ENCODE peak calls at places on chromosomes 5 and 9, in six cellular contexts. One of them, this sample, is unnamed.

GRCh38 chr5:53944981-53945380 is 365.4 kb downstream of the ARL15 start:
- DNase-seq in activated CD4-positive, CD25-positive, alpha-beta regulatory T cell treated with anti-CD3 and anti-CD28 coated beads, Interleukin-2, amount 50 U/mL, for 16 hours: no peak
- DNase-seq in A172: peak
- DNase-seq in mucosa of descending colon: no peak
- DNase-seq in stimulated activated CD4-positive, alpha-beta T cell treated with anti-CD3 and anti-CD28 coated beads, Interleukin-2, amount 100 ng/mL, for 48 hours: no peak
- DNase-seq in AG08395: no peak
- DNase-seq in this sample: no peak

GRCh38 chr5:943201-943873 is 50.7 kb downstream of the TRIP13 start:
- DNase-seq in activated CD4-positive, CD25-positive, alpha-beta regulatory T cell treated with anti-CD3 and anti-CD28 coated beads, Interleukin-2, amount 50 U/mL, for 16 hours: no peak
- DNase-seq in AG08395: no peak
- DNase-seq in A172: no peak
- DNase-seq in stimulated activated CD4-positive, alpha-beta T cell treated with anti-CD3 and anti-CD28 coated beads, Interleukin-2, amount 100 ng/mL, for 48 hours: no peak
- DNase-seq in mucosa of descending colon: no peak
- DNase-seq in this sample: no peak

GRCh38 chr9:134360897-134361296 is 34.6 kb downstream of the RXRA start:
- DNase-seq in mucosa of descending colon: no peak
- DNase-seq in AG08395: peak
- DNase-seq in activated CD4-positive, CD25-positive, alpha-beta regulatory T cell treated with anti-CD3 and anti-CD28 coated beads, Interleukin-2, amount 50 U/mL, for 16 hours: no peak
- DNase-seq in stimulated activated CD4-positive, alpha-beta T cell treated with anti-CD3 and anti-CD28 coated beads, Interleukin-2, amount 100 ng/mL, for 48 hours: no peak
- DNase-seq in A172: peak
- DNase-seq in this sample: no peak

GRCh38 chr9:4353236-4353635 is 53.4 kb upstream of the GLIS3 start:
- DNase-seq in A172: no peak
- DNase-seq in AG08395: peak
- DNase-seq in activated CD4-positive, CD25-positive, alpha-beta regulatory T cell treated with anti-CD3 and anti-CD28 coated beads, Interleukin-2, amount 50 U/mL, for 16 hours: no peak
- DNase-seq in mucosa of descending colon: no peak
- DNase-seq in stimulated activated CD4-positive, alpha-beta T cell treated with anti-CD3 and anti-CD28 coated beads, Interleukin-2, amount 100 ng/mL, for 48 hours: no peak
- DNase-seq in this sample: no peak

GRCh38 chr5:178460598-178461425 is 129.4 kb downstream of the COL23A1 start:
- DNase-seq in mucosa of descending colon: no peak
- DNase-seq in A172: peak
- DNase-seq in stimulated activated CD4-positive, alpha-beta T cell treated with anti-CD3 and anti-CD28 coated beads, Interleukin-2, amount 100 ng/mL, for 48 hours: peak
- DNase-seq in AG08395: peak
- DNase-seq in activated CD4-positive, CD25-positive, alpha-beta regulatory T cell treated with anti-CD3 and anti-CD28 coated beads, Interleukin-2, amount 50 U/mL, for 16 hours: peak
- DNase-seq in this sample: no peak

GRCh38 chr9:127076860-127077657 is 45.4 kb downstream of the ANGPTL2 start:
- DNase-seq in activated CD4-positive, CD25-positive, alpha-beta regulatory T cell treated with anti-CD3 and anti-CD28 coated beads, Interleukin-2, amount 50 U/mL, for 16 hours: no peak
- DNase-seq in mucosa of descending colon: no peak
- DNase-seq in stimulated activated CD4-positive, alpha-beta T cell treated with anti-CD3 and anti-CD28 coated beads, Interleukin-2, amount 100 ng/mL, for 48 hours: no peak
- DNase-seq in AG08395: no peak
- DNase-seq in A172: no peak
- DNase-seq in this sample: no peak

GRCh38 chr5:68333649-68334549 is 118.3 kb downstream of the PIK3R1 start:
- DNase-seq in activated CD4-positive, CD25-positive, alpha-beta regulatory T cell treated with anti-CD3 and anti-CD28 coated beads, Interleukin-2, amount 50 U/mL, for 16 hours: no peak
- DNase-seq in AG08395: peak
- DNase-seq in mucosa of descending colon: no peak
- DNase-seq in stimulated activated CD4-positive, alpha-beta T cell treated with anti-CD3 and anti-CD28 coated beads, Interleukin-2, amount 100 ng/mL, for 48 hours: no peak
- DNase-seq in A172: peak
- DNase-seq in this sample: peak

GRCh38 chr9:131670247-131670681 is 69.6 kb downstream of the RAPGEF1 start:
- DNase-seq in activated CD4-positive, CD25-positive, alpha-beta regulatory T cell treated with anti-CD3 and anti-CD28 coated beads, Interleukin-2, amount 50 U/mL, for 16 hours: no peak
- DNase-seq in stimulated activated CD4-positive, alpha-beta T cell treated with anti-CD3 and anti-CD28 coated beads, Interleukin-2, amount 100 ng/mL, for 48 hours: no peak
- DNase-seq in A172: no peak
- DNase-seq in mucosa of descending colon: no peak
- DNase-seq in AG08395: no peak
- DNase-seq in this sample: no peak

GRCh38 chr9:13975628-13976250 is 338.2 kb downstream of the NFIB start:
- DNase-seq in AG08395: no peak
- DNase-seq in A172: no peak
- DNase-seq in mucosa of descending colon: no peak
- DNase-seq in stimulated activated CD4-positive, alpha-beta T cell treated with anti-CD3 and anti-CD28 coated beads, Interleukin-2, amount 100 ng/mL, for 48 hours: no peak
- DNase-seq in activated CD4-positive, CD25-positive, alpha-beta regulatory T cell treated with anti-CD3 and anti-CD28 coated beads, Interleukin-2, amount 50 U/mL, for 16 hours: no peak
- DNase-seq in this sample: no peak

GRCh38 chr9:133597316-133597957 is 11.8 kb downstream of the FAM163B start:
- DNase-seq in AG08395: no peak
- DNase-seq in mucosa of descending colon: no peak
- DNase-seq in stimulated activated CD4-positive, alpha-beta T cell treated with anti-CD3 and anti-CD28 coated beads, Interleukin-2, amount 100 ng/mL, for 48 hours: no peak
- DNase-seq in A172: peak
- DNase-seq in activated CD4-positive, CD25-positive, alpha-beta regulatory T cell treated with anti-CD3 and anti-CD28 coated beads, Interleukin-2, amount 50 U/mL, for 16 hours: no peak
- DNase-seq in this sample: no peak

GRCh38 chr5:138663009-138663408 is 87.8 kb upstream of the HSPA9 start:
- DNase-seq in stimulated activated CD4-positive, alpha-beta T cell treated with anti-CD3 and anti-CD28 coated beads, Interleukin-2, amount 100 ng/mL, for 48 hours: no peak
- DNase-seq in AG08395: no peak
- DNase-seq in activated CD4-positive, CD25-positive, alpha-beta regulatory T cell treated with anti-CD3 and anti-CD28 coated beads, Interleukin-2, amount 50 U/mL, for 16 hours: no peak
- DNase-seq in mucosa of descending colon: no peak
- DNase-seq in A172: peak
- DNase-seq in this sample: no peak

GRCh38 chr5:141811287-141812155 is 66.7 kb downstream of the PCDH1 start:
- DNase-seq in stimulated activated CD4-positive, alpha-beta T cell treated with anti-CD3 and anti-CD28 coated beads, Interleukin-2, amount 100 ng/mL, for 48 hours: peak
- DNase-seq in AG08395: peak
- DNase-seq in A172: no peak
- DNase-seq in activated CD4-positive, CD25-positive, alpha-beta regulatory T cell treated with anti-CD3 and anti-CD28 coated beads, Interleukin-2, amount 50 U/mL, for 16 hours: no peak
- DNase-seq in mucosa of descending colon: no peak
- DNase-seq in this sample: no peak

GRCh38 chr9:89295400-89295799 is 15.6 kb upstream of the CKS2 start:
- DNase-seq in A172: no peak
- DNase-seq in AG08395: no peak
- DNase-seq in stimulated activated CD4-positive, alpha-beta T cell treated with anti-CD3 and anti-CD28 coated beads, Interleukin-2, amount 100 ng/mL, for 48 hours: no peak
- DNase-seq in mucosa of descending colon: no peak
- DNase-seq in activated CD4-positive, CD25-positive, alpha-beta regulatory T cell treated with anti-CD3 and anti-CD28 coated beads, Interleukin-2, amount 50 U/mL, for 16 hours: no peak
- DNase-seq in this sample: no peak

GRCh38 chr9:94623253-94623652 is 16.1 kb downstream of the FBP1 start:
- DNase-seq in AG08395: no peak
- DNase-seq in mucosa of descending colon: peak
- DNase-seq in A172: no peak
- DNase-seq in stimulated activated CD4-positive, alpha-beta T cell treated with anti-CD3 and anti-CD28 coated beads, Interleukin-2, amount 100 ng/mL, for 48 hours: no peak
- DNase-seq in activated CD4-positive, CD25-positive, alpha-beta regulatory T cell treated with anti-CD3 and anti-CD28 coated beads, Interleukin-2, amount 50 U/mL, for 16 hours: no peak
- DNase-seq in this sample: no peak

GRCh38 chr9:72046593-72047456 is 13.6 kb downstream of the C9orf57 start:
- DNase-seq in stimulated activated CD4-positive, alpha-beta T cell treated with anti-CD3 and anti-CD28 coated beads, Interleukin-2, amount 100 ng/mL, for 48 hours: no peak
- DNase-seq in A172: no peak
- DNase-seq in AG08395: no peak
- DNase-seq in mucosa of descending colon: no peak
- DNase-seq in activated CD4-positive, CD25-positive, alpha-beta regulatory T cell treated with anti-CD3 and anti-CD28 coated beads, Interleukin-2, amount 50 U/mL, for 16 hours: no peak
- DNase-seq in this sample: no peak

GRCh38 chr5:76590027-76590426 is 33.2 kb downstream of the F2RL2 start:
- DNase-seq in stimulated activated CD4-positive, alpha-beta T cell treated with anti-CD3 and anti-CD28 coated beads, Interleukin-2, amount 100 ng/mL, for 48 hours: no peak
- DNase-seq in A172: no peak
- DNase-seq in mucosa of descending colon: no peak
- DNase-seq in AG08395: no peak
- DNase-seq in activated CD4-positive, CD25-positive, alpha-beta regulatory T cell treated with anti-CD3 and anti-CD28 coated beads, Interleukin-2, amount 50 U/mL, for 16 hours: no peak
- DNase-seq in this sample: no peak

GRCh38 chr5:154363411-154363810 is 82.4 kb upstream of the SAP30L start:
- DNase-seq in A172: no peak
- DNase-seq in activated CD4-positive, CD25-positive, alpha-beta regulatory T cell treated with anti-CD3 and anti-CD28 coated beads, Interleukin-2, amount 50 U/mL, for 16 hours: no peak
- DNase-seq in mucosa of descending colon: no peak
- DNase-seq in stimulated activated CD4-positive, alpha-beta T cell treated with anti-CD3 and anti-CD28 coated beads, Interleukin-2, amount 100 ng/mL, for 48 hours: no peak
- DNase-seq in AG08395: no peak
- DNase-seq in this sample: no peak